ENCODE peak calls at places on chromosomes 1 and 21, in nine cellular contexts. Z is nephron progenitor cell, U is ovary, V is GM10248, N is fibroblast of mammary gland, F is tibial artery, H is heart left ventricle, J is Calu3, S is neural crest cell. X is an unnamed sample.

GRCh38 chr1:226360106-226360746 is 47.7 kb downstream of the PARP1 start:
- DNase-seq in Z (no peak), U (no peak), V (peak), N (no peak), F (no peak), H (no peak), J (no peak), S (no peak), X (no peak)

GRCh38 chr1:198798923-198799386 is 160.1 kb downstream of the PTPRC start:
- DNase-seq in Z (no peak), U (no peak), V (peak), N (no peak), F (no peak), H (no peak), J (no peak), S (no peak), X (no peak)

GRCh38 chr1:226518375-226518774 is 30.2 kb upstream of the STUM start:
- DNase-seq in Z (no peak), U (no peak), V (no peak), N (no peak), F (no peak), H (no peak), J (no peak), S (no peak), X (no peak)

GRCh38 chr1:204701229-204701628 is 15.7 kb upstream of the LRRN2 start:
- DNase-seq in Z (no peak), U (no peak), V (no peak), N (no peak), F (no peak), H (no peak), J (no peak), S (no peak), X (no peak)

GRCh38 chr1:93471911-93472310 is 24.0 kb downstream of the FNBP1L start:
- DNase-seq in Z (no peak), U (no peak), V (no peak), N (peak), F (no peak), H (no peak), J (no peak), S (no peak), X (no peak)

GRCh38 chr1:113647121-113647520 is 112.2 kb downstream of the PHTF1 start:
- DNase-seq in Z (no peak), U (no peak), V (no peak), N (no peak), F (no peak), H (no peak), J (no peak), S (no peak), X (no peak)

GRCh38 chr1:27659497-27660299 is 12.3 kb downstream of the IFI6 start:
- DNase-seq in Z (peak), U (peak), V (peak), N (peak), F (peak), H (peak), J (peak), S (peak), X (peak)

GRCh38 chr1:201501812-201502510 is 5.0 kb downstream of the CSRP1 start:
- DNase-seq in Z (peak), U (no peak), V (no peak), N (no peak), F (no peak), H (no peak), J (peak), S (no peak), X (no peak)

GRCh38 chr1:51442198-51442597 is 76.9 kb downstream of the EPS15 start:
- DNase-seq in Z (no peak), U (no peak), V (no peak), N (no peak), F (no peak), H (no peak), J (no peak), S (no peak), X (no peak)

GRCh38 chr1:27591622-27592021 is 12.3 kb downstream of the AHDC1 start:
- DNase-seq in Z (no peak), U (no peak), V (no peak), N (peak), F (no peak), H (no peak), J (no peak), S (no peak), X (no peak)

GRCh38 chr1:233440952-233441401 is 113.5 kb downstream of the MAP3K21 start:
- DNase-seq in Z (peak), U (no peak), V (peak), N (peak), F (no peak), H (no peak), J (peak), S (peak), X (no peak)

GRCh38 chr1:107467286-107467685 is 326.4 kb downstream of the NTNG1 start:
- DNase-seq in Z (no peak), U (no peak), V (no peak), N (no peak), F (no peak), H (no peak), J (no peak), S (no peak), X (no peak)

GRCh38 chr1:30404341-30404740 is 319.0 kb downstream of the MATN1 start:
- DNase-seq in Z (no peak), U (no peak), V (no peak), N (no peak), F (no peak), H (no peak), J (no peak), S (no peak), X (no peak)

GRCh38 chr1:41664861-41665640 is 180.6 kb upstream of the EDN2 start:
- DNase-seq in Z (no peak), U (no peak), V (no peak), N (peak), F (peak), H (no peak), J (peak), S (no peak), X (no peak)

GRCh38 chr1:86259390-86259789 is 102.8 kb upstream of the COL24A1 start:
- DNase-seq in Z (no peak), U (no peak), V (no peak), N (peak), F (no peak), H (no peak), J (no peak), S (no peak), X (no peak)

GRCh38 chr21:26736449-26736848 is 108.8 kb downstream of the ADAMTS1 start:
- DNase-seq in Z (no peak), U (no peak), V (no peak), N (no peak), F (no peak), H (no peak), J (no peak), S (no peak), X (no peak)

GRCh38 chr1:2335721-2336475 is 55.5 kb downstream of the MORN1 start:
- DNase-seq in Z (no peak), U (no peak), V (no peak), N (no peak), F (no peak), H (no peak), J (no peak), S (no peak), X (no peak)

GRCh38 chr1:1788646-1789431 is 10.6 kb upstream of the NADK start:
- DNase-seq in Z (no peak), U (no peak), V (no peak), N (peak), F (no peak), H (no peak), J (peak), S (no peak), X (no peak)

GRCh38 chr1:16371725-16372124 is 4.7 kb downstream of the SZRD1 start:
- DNase-seq in Z (no peak), U (no peak), V (no peak), N (no peak), F (no peak), H (no peak), J (no peak), S (no peak), X (no peak)

GRCh38 chr21:46049890-46050650 is 47.8 kb upstream of the COL6A2 start:
- DNase-seq in Z (no peak), U (peak), V (no peak), N (no peak), F (no peak), H (no peak), J (no peak), S (no peak), X (no peak)

GRCh38 chr1:185453496-185454192 is 136.6 kb upstream of the IVNS1ABP start:
- DNase-seq in Z (no peak), U (no peak), V (no peak), N (no peak), F (no peak), H (no peak), J (no peak), S (no peak), X (no peak)

GRCh38 chr1:3902111-3902511 is 2.0 kb upstream of the C1orf174 start:
- DNase-seq in Z (no peak), U (peak), V (no peak), N (no peak), F (no peak), H (no peak), J (no peak), S (no peak), X (no peak)

GRCh38 chr1:115239148-115239820 is 98.8 kb downstream of the NGF start:
- DNase-seq in Z (no peak), U (no peak), V (no peak), N (peak), F (no peak), H (no peak), J (no peak), S (no peak), X (no peak)

GRCh38 chr21:41632748-41633475 is 125.0 kb upstream of the TMPRSS2 start:
- DNase-seq in Z (no peak), U (no peak), V (no peak), N (no peak), F (no peak), H (no peak), J (no peak), S (no peak), X (no peak)

GRCh38 chr1:82073659-82074058 is 272.9 kb downstream of the ADGRL2 start:
- DNase-seq in Z (no peak), U (no peak), V (no peak), N (no peak), F (no peak), H (no peak), J (no peak), S (no peak), X (no peak)

GRCh38 chr1:24074817-24075725 is 36.9 kb downstream of the MYOM3 start:
- DNase-seq in Z (no peak), U (no peak), V (no peak), N (no peak), F (no peak), H (no peak), J (no peak), S (no peak), X (no peak)

GRCh38 chr1:1758692-1759455 is 19.4 kb downstream of the NADK start:
- DNase-seq in Z (no peak), U (no peak), V (no peak), N (peak), F (no peak), H (peak), J (peak), S (no peak), X (no peak)

GRCh38 chr1:100528861-100529260 is 9.1 kb upstream of the GPR88 start:
- DNase-seq in Z (no peak), U (no peak), V (no peak), N (peak), F (no peak), H (no peak), J (no peak), S (no peak), X (no peak)

GRCh38 chr1:143652744-143653143 is 319.0 kb downstream of the FAM72C start:
- DNase-seq in Z (no peak), U (no peak), V (no peak), N (no peak), F (no peak), H (no peak), J (no peak), S (no peak), X (no peak)

GRCh38 chr1:242349636-242350035 is 174.9 kb downstream of the PLD5 start:
- DNase-seq in Z (no peak), U (no peak), V (no peak), N (no peak), F (no peak), H (no peak), J (no peak), S (no peak), X (no peak)

GRCh38 chr1:4150262-4150661 is 250.2 kb upstream of the C1orf174 start:
- DNase-seq in Z (peak), U (no peak), V (no peak), N (no peak), F (no peak), H (no peak), J (no peak), S (no peak), X (no peak)

GRCh38 chr1:219296430-219296850 is 122.8 kb downstream of the LYPLAL1 start:
- DNase-seq in Z (no peak), U (no peak), V (no peak), N (no peak), F (no peak), H (no peak), J (no peak), S (no peak), X (no peak)

GRCh38 chr1:24502168-24503002 is at the start of gene RCAN3:
- DNase-seq in Z (peak), U (peak), V (peak), N (peak), F (peak), H (peak), J (peak), S (peak), X (peak)

GRCh38 chr1:65141394-65141793 is 6.6 kb upstream of the AK4 start:
- DNase-seq in Z (no peak), U (no peak), V (no peak), N (peak), F (no peak), H (no peak), J (peak), S (no peak), X (no peak)

GRCh38 chr1:9909222-9910046 is 635 bp downstream of the CTNNBIP1 start:
- DNase-seq in Z (peak), U (peak), V (no peak), N (peak), F (peak), H (peak), J (peak), S (no peak), X (no peak)

GRCh38 chr1:171222961-171223360 is 25.3 kb upstream of the FMO1 start:
- DNase-seq in Z (peak), U (no peak), V (no peak), N (peak), F (no peak), H (no peak), J (no peak), S (no peak), X (no peak)

GRCh38 chr21:46409641-46410406 is 48.9 kb upstream of the DIP2A start:
- DNase-seq in Z (no peak), U (no peak), V (no peak), N (no peak), F (no peak), H (no peak), J (no peak), S (no peak), X (no peak)

GRCh38 chr1:187001198-187001904 is 172.6 kb downstream of the PLA2G4A start:
- DNase-seq in Z (no peak), U (no peak), V (no peak), N (peak), F (no peak), H (no peak), J (peak), S (no peak), X (no peak)

GRCh38 chr1:64295566-64295965 is 92.1 kb downstream of the UBE2U start:
- DNase-seq in Z (no peak), U (no peak), V (no peak), N (no peak), F (no peak), H (no peak), J (no peak), S (no peak), X (no peak)

DNA sequence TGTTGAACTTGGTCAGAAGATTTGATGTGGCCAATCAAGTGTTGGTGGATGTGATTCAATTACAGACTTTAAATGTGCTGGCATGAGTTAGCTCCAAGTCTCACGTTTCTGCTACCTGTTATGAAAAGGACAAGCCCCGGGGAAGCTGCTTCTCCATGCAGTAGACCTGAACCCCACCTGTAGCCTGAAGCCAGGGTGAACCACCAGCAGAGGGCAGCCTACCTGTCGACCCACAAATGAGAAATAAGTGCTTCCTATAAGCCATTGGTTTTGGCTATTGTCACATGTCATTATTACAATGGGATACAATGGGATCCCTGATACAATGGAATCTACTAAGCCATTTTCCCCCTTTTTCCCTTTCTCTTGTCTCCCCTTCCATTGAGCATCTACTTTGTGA is 230.2 kb downstream of the PRDM2 start:
- DNase-seq in Z (peak), U (no peak), V (peak), N (no peak), F (no peak), H (no peak), J (no peak), S (no peak), X (no peak)
- TF ChIP-seq CTCF in Z (no peak), U (no peak), V (peak), N (peak), F (no peak), H (no peak), J (no peak), S (peak), X (peak)

GRCh38 chr21:43939443-43940328 is 72.4 kb upstream of the TRAPPC10 start:
- DNase-seq in Z (no peak), U (no peak), V (no peak), N (no peak), F (no peak), H (peak), J (no peak), S (no peak), X (no peak)
- TF ChIP-seq CTCF in Z (peak), U (no peak), V (no peak), N (no peak), F (no peak), H (no peak), J (no peak), S (peak), X (no peak)

DNA sequence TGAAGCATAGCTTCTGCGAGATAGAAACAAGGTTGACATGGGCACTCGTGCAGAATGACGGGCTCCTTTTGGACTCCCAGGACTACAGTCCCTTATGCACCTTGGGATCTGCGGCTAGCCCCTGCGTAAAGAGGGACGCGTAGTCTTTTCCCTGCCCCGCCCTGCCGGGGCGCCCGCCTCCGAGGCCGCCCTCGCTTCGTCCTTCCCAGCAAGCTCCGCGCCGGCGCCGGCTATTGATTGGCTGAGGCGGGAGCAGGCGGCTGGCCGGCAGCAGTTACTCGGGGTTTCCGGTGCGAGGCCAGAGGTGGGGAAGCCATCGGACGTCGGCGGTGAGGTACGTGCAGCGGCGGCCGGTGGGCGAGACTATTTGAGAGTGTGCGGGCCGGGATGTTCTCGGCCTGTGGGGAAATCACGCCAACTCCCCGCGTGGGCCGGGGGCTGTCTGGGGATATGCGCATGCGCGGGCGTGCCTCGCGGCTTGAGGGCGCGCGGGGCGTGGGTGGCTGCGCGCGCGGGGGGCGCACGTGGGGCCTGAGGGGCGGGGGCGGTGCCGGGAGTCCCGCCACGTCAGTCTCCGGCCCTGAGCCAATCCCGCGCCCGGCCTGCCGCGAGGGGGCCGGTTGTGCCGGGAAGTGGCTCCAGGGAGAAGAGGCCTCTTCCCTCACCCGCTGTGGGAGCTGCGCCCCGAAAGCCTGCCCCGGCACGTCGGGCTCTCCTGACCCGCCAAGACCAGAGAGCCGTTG is at the start of gene TXLNA:
- DNase-seq in Z (peak), U (peak), V (peak), N (peak), F (peak), H (peak), J (peak), S (peak), X (peak)
- TF ChIP-seq CTCF in Z (no peak), U (no peak), V (peak), N (no peak), F (no peak), H (peak), J (no peak), S (no peak), X (no peak)

DNA sequence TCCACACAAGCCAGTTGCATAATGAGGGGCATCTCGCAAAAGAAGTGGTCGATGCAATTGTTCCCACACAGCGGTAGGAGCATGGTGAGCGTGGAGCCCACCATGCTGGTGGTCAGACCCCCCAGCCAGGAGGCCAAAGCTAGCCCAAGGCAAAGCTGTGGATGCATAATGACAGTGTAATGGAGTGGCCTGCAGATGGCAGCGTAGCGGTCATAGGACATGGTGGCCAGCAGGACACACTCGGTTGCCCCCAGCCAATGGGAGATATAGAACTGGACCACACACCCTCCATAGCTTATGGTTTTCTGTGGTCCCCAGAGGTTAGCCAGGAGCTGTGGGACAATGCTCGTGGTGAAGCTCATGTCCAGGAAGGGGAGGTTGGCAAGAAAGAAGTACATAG is 4.3 kb downstream of the OR2C3 start:
- DNase-seq in Z (no peak), U (no peak), V (no peak), N (no peak), F (no peak), H (no peak), J (no peak), S (no peak), X (no peak)
- TF ChIP-seq CTCF in Z (no peak), U (no peak), V (no peak), N (no peak), F (no peak), H (no peak), J (no peak), S (no peak), X (no peak)

DNA sequence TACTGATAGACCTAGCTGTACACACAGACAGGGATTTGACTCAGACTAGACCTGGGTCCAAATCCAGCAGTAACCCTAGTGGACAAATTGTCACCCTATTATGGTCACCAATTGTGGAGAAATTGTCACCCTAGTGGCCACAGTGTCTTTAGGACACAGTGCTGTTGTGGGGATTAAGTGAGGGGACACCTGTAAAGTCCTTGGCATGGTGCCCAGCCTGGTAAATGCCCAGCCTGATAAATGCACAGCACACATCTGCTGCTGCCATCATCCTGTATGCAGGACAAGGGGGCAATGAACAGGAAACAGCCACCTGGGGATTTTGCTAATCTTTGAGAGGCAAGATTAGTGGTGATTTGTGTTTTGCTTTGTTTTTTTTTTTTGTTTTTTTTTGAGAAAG is 2.3 kb downstream of the TMEM61 start:
- DNase-seq in Z (no peak), U (no peak), V (no peak), N (no peak), F (no peak), H (no peak), J (peak), S (no peak), X (no peak)
- TF ChIP-seq CTCF in Z (no peak), U (no peak), V (no peak), N (no peak), F (no peak), H (no peak), J (peak), S (peak), X (no peak)